ENCODE peak calls at places on chromosome 20, in ten cellular contexts. X is heart left ventricle; O is NT2/D1; U is GM12891; Z is OCI-LY7; K is iris pigment epithelial cell; P is BJ; Y is HTR-8/SVneo; A is stimulated activated effector memory CD8-positive, alpha-beta T cell treated with anti-CD3 and anti-CD28 coated beads, Interleukin-12 subunit alpha, Interleukin-12 subunit beta, amount 100 ng/mL, for 72 hours; Q is epithelial cell of prostate. B is an unnamed sample.

GRCh38 chr20:63000036-63000435 is 6.7 kb downstream of the BHLHE23 start:
- DNase-seq in U (no peak), Y (no peak), O (no peak), K (no peak), Z (no peak), Q (no peak), P (no peak), A (no peak), X (no peak), B (no peak)

GRCh38 chr20:38877483-38877882 is 48.7 kb upstream of the FAM83D start:
- DNase-seq in K (no peak), Q (no peak), P (no peak), A (no peak), Z (no peak), U (no peak), O (no peak), X (no peak), Y (no peak), B (no peak)

GRCh38 chr20:944774-945410 is 28.8 kb upstream of the ANGPT4 start:
- DNase-seq in K (no peak), Y (no peak), U (no peak), Z (no peak), Q (no peak), A (no peak), P (no peak), X (no peak), O (peak), B (no peak)

GRCh38 chr20:64106981-64107735 is at the start of gene NPBWR2:
- DNase-seq in K (no peak), A (no peak), X (no peak), O (no peak), Q (no peak), Y (no peak), U (no peak), P (no peak), Z (peak), B (no peak)

GRCh38 chr20:43915209-43916072 is 789 bp downstream of the TOX2 start:
- DNase-seq in O (no peak), U (no peak), P (no peak), Q (no peak), Z (no peak), Y (no peak), K (peak), X (no peak), A (peak), B (no peak)

GRCh38 chr20:36579996-36580545 is 6.7 kb downstream of the TGIF2 start:
- DNase-seq in K (peak), P (no peak), X (no peak), Q (no peak), U (no peak), A (no peak), Y (no peak), Z (no peak), O (no peak), B (no peak)

GRCh38 chr20:45410887-45411286 is 2.8 kb downstream of the DBNDD2 start:
- DNase-seq in O (no peak), Q (no peak), P (no peak), A (no peak), U (no peak), Y (no peak), K (no peak), Z (no peak), X (no peak), B (no peak)

GRCh38 chr20:58718121-58718563 is 25.5 kb downstream of the NPEPL1 start:
- DNase-seq in U (no peak), X (no peak), K (no peak), O (no peak), Z (no peak), P (no peak), Q (no peak), Y (no peak), A (no peak), B (no peak)

GRCh38 chr20:51797357-51798025 is 4.8 kb downstream of the SALL4 start:
- DNase-seq in X (no peak), O (no peak), P (no peak), Y (no peak), Z (no peak), K (no peak), A (no peak), Q (no peak), U (no peak), B (no peak)

GRCh38 chr20:44552039-44552438 is 30.2 kb upstream of the SERINC3 start:
- DNase-seq in X (no peak), K (no peak), Y (no peak), U (no peak), Q (no peak), Z (no peak), O (no peak), A (no peak), P (no peak), B (no peak)

GRCh38 chr20:37564388-37565133 is 36.9 kb upstream of the BLCAP start:
- DNase-seq in K (peak), Q (no peak), X (no peak), U (peak), P (no peak), Y (peak), A (peak), O (peak), Z (peak), B (no peak)

GRCh38 chr20:60749804-60750602 is 502.1 kb upstream of the CDH4 start:
- DNase-seq in Q (no peak), O (no peak), P (no peak), X (no peak), Y (no peak), K (no peak), A (no peak), Z (no peak), U (no peak), B (no peak)